ENCODE peak calls at places on chromosomes 12 and 14, in nine cellular contexts. Q is testis, A is left ventricle myocardium inferior, W is dorsolateral prefrontal cortex, N is tibial nerve, U is ovary, M is spleen, Z is sigmoid colon, J is uterus. G is an unnamed sample.

GRCh38 chr14:68779761-68780323 is 13.0 kb downstream of the ZFP36L1 start:
- DNase-seq in A (no peak), W (no peak), Q (peak), M (no peak), N (no peak), U (no peak), J (peak), Z (peak), G (no peak)

GRCh38 chr14:67335781-67336180 is 23.8 kb downstream of the ATP6V1D start:
- DNase-seq in J (no peak), Q (no peak), U (no peak), M (no peak), A (no peak), W (no peak), N (no peak), Z (no peak), G (no peak)

GRCh38 chr14:98296895-98297294 is 975.1 kb downstream of the BCL11B start:
- DNase-seq in Z (no peak), U (no peak), Q (no peak), J (no peak), A (no peak), W (no peak), M (no peak), N (no peak), G (no peak)

GRCh38 chr12:69468237-69469026 is 1.8 kb upstream of the FRS2 start:
- DNase-seq in M (no peak), A (no peak), J (no peak), W (no peak), Q (no peak), N (no peak), U (no peak), Z (no peak), G (no peak)

GRCh38 chr14:99342906-99343305 is 70.9 kb upstream of the BCL11B start:
- DNase-seq in U (no peak), W (no peak), A (no peak), Z (no peak), M (no peak), J (no peak), N (no peak), Q (no peak), G (no peak)

GRCh38 chr14:69266572-69267345 is 6.8 kb downstream of the GALNT16 start:
- DNase-seq in Q (no peak), N (no peak), M (no peak), J (no peak), Z (no peak), A (no peak), W (no peak), U (no peak), G (no peak)

GRCh38 chr14:63421226-63421625 is 102.5 kb upstream of the GPHB5 start:
- DNase-seq in M (no peak), A (no peak), U (no peak), W (no peak), Z (no peak), J (no peak), Q (no peak), N (no peak), G (no peak)

GRCh38 chr12:49673446-49674317 is 33.5 kb downstream of the FMNL3 start:
- DNase-seq in U (peak), J (peak), A (peak), N (peak), W (peak), Z (peak), M (peak), Q (peak), G (peak)

GRCh38 chr14:104895207-104895785 is 29.4 kb upstream of the PLD4 start:
- DNase-seq in U (peak), Q (no peak), W (no peak), Z (no peak), A (peak), M (no peak), J (peak), N (no peak), G (no peak)

GRCh38 chr14:85590784-85591183 is 60.8 kb downstream of the FLRT2 start:
- DNase-seq in A (no peak), W (no peak), J (no peak), Q (no peak), U (no peak), Z (no peak), N (no peak), M (no peak), G (no peak)

GRCh38 chr12:6374028-6374780 is 1.2 kb downstream of the SCNN1A start:
- DNase-seq in U (no peak), Q (no peak), M (peak), J (no peak), Z (peak), N (no peak), A (no peak), W (no peak), G (no peak)

GRCh38 chr12:94705656-94706055 is 55.3 kb upstream of the TMCC3 start:
- DNase-seq in J (no peak), U (no peak), N (no peak), M (no peak), A (no peak), W (no peak), Z (no peak), Q (no peak), G (no peak)
- H3K4me3 ChIP-seq in J (no peak), U (no peak), N (no peak), M (no peak), A (no peak), W (no peak), Z (no peak), Q (no peak), G (no peak)

DNA sequence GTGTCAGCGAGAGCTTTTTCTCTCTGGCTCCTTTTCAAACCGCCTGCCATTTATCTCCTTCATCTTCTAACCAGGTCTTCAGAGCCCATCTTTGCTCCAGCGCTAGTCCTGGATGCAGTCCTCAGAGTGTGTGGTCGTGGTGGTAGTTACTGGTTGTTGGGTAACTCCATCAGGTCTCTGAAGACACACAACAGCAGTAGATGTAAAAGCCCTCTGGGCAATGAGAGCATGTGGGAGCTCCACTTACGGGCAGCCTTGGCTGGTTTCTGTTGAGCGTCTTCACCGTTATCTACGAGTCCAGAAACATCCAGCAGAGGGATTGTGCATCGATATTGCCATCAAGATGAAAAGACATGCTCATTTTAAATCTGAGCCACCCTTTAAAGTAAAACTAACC is 61.2 kb downstream of the FBXL14 start:
- DNase-seq in Q (no peak), J (no peak), U (no peak), W (no peak), N (no peak), Z (no peak), A (no peak), M (no peak), G (no peak)
- TF ChIP-seq CTCF in Q (no peak), J (no peak), U (no peak), W (no peak), N (no peak), Z (no peak), A (no peak), M (no peak), G (no peak)

GRCh38 chr14:77580477-77580876 is 36.0 kb downstream of the SPTLC2 start:
- DNase-seq in W (no peak), Z (no peak), U (no peak), Q (no peak), J (no peak), A (no peak), N (no peak), M (no peak), G (no peak)
- H3K27ac ChIP-seq in W (no peak), Z (no peak), U (no peak), Q (peak), J (no peak), A (peak), N (peak), M (peak), G (no peak)

DNA sequence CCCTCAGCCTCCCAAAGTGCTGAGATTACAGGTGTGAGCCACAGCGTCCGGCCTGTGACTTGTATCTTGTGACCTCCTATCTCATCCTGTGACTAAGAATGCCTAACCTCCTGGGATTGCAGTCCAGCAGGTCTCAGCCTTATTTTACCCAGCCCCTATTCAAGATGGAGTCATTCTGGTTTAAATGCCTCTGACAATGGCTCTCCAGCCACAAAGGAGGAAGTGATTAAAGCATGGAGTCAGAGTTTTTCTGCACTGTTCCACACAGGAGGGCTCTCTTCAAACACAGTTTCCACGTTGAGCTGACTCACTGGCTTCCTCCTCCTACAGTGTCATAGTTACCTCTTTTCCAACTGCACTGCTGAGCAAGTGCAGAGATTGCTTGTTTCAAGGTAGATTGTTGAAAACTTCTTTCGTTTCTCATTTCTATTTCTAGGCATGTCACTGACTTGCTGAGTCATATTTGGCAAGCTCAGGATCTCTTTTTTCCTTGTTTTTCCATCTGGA is 383.8 kb downstream of the PCNX1 start:
- DNase-seq in J (no peak), M (no peak), N (no peak), Z (no peak), U (no peak), Q (no peak), W (peak), A (no peak), G (no peak)
- H3K4me3 ChIP-seq in J (no peak), M (no peak), N (no peak), Z (no peak), U (no peak), Q (no peak), W (no peak), A (no peak), G (no peak)

GRCh38 chr12:81461163-81461562 is 298.0 kb downstream of the PPFIA2 start:
- DNase-seq in Z (no peak), U (no peak), M (no peak), N (no peak), A (no peak), Q (no peak), W (no peak), J (no peak), G (no peak)
- TF ChIP-seq CTCF in Z (no peak), U (no peak), M (no peak), N (no peak), A (no peak), Q (no peak), W (peak), J (no peak), G (no peak)

DNA sequence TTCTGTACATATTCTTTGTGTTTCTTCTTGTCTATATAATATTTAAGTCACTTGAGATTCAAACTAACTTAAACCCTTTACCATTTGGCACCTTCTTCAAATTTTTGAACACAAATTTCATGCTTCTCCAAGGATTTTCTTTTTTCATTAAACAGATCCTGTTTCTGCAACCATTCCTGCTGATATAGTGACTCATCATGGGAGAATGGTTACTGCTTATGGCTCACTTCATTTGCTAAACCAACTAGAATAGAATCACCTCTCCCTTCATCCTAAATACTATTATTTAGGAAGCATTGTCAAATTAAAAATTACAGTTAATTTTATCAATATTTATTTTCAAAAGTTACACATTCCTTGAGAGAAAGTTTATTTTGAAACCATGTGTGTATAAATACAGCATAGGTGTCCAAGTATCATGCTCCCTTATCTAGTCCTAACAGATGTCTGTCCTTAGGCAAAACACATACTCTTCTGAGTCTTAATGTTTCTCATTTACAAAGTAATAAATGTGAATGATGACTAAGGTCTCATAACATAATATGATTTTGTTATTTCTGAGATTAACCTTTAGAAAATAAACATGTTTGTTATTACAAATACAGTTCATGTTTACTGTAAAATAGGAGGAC is 40.7 kb downstream of the PLCZ1 start:
- DNase-seq in A (no peak), U (no peak), M (no peak), J (no peak), W (no peak), Z (no peak), Q (no peak), N (no peak), G (no peak)
- H3K27ac ChIP-seq in A (no peak), U (no peak), M (no peak), J (no peak), W (no peak), Z (no peak), Q (no peak), N (no peak), G (no peak)

G was measured in pancreas.